ENCODE peak calls at places on chromosomes 3 and 15, in nine cellular contexts. I, A, R, H, P, U, L, V and W are unnamed samples.

GRCh38 chr15:70327328-70328136 is 229.8 kb upstream of the TLE3 start:
- DNase-seq in A (no peak), I (no peak), R (no peak), U (no peak), L (no peak), H (no peak), V (peak), P (no peak), W (no peak)

GRCh38 chr3:13812039-13812438 is 67.8 kb downstream of the WNT7A start:
- DNase-seq in H (no peak), P (no peak), L (no peak), R (no peak), V (no peak), I (no peak), U (no peak), A (no peak), W (no peak)

GRCh38 chr15:81265256-81265943 is 58.5 kb downstream of the STARD5 start:
- DNase-seq in A (no peak), H (peak), P (no peak), V (no peak), L (no peak), R (no peak), I (peak), U (no peak), W (no peak)

GRCh38 chr3:82281205-82281604 is 519.8 kb upstream of the GBE1 start:
- DNase-seq in R (no peak), V (peak), L (peak), H (no peak), U (no peak), P (no peak), I (no peak), A (no peak), W (no peak)

GRCh38 chr3:44048196-44048924 is 193.3 kb upstream of the TOPAZ1 start:
- DNase-seq in H (peak), I (peak), A (no peak), L (peak), R (no peak), V (peak), P (no peak), U (no peak), W (no peak)

GRCh38 chr15:56249080-56249479 is 5.4 kb upstream of the RFX7 start:
- DNase-seq in R (no peak), I (no peak), L (peak), V (peak), A (peak), P (no peak), U (no peak), H (no peak), W (peak)

GRCh38 chr3:2898591-2899353 is 211.4 kb downstream of the IL5RA start:
- DNase-seq in L (no peak), V (no peak), A (no peak), H (no peak), R (no peak), P (no peak), I (no peak), U (no peak), W (no peak)

GRCh38 chr3:14879161-14879888 is 60.6 kb downstream of the FGD5 start:
- DNase-seq in V (peak), U (no peak), L (no peak), P (no peak), R (no peak), H (peak), I (no peak), A (peak), W (no peak)

GRCh38 chr3:68135145-68135544 is 480.7 kb upstream of the SUCLG2 start:
- DNase-seq in P (no peak), H (no peak), I (no peak), R (no peak), V (no peak), L (no peak), A (no peak), U (no peak), W (no peak)

GRCh38 chr3:131730581-131730980 is 227.8 kb upstream of the MRPL3 start:
- DNase-seq in I (no peak), P (no peak), R (no peak), V (no peak), L (peak), U (no peak), H (no peak), A (no peak), W (no peak)

GRCh38 chr15:57820119-57820518 is 113.6 kb downstream of the POLR2M start:
- DNase-seq in R (no peak), H (no peak), A (no peak), L (peak), U (no peak), V (peak), P (no peak), I (no peak), W (no peak)

GRCh38 chr15:92619380-92620101 is 36.0 kb downstream of the FAM174B start:
- DNase-seq in L (no peak), A (no peak), V (peak), R (peak), H (no peak), U (peak), P (peak), I (no peak), W (no peak)

GRCh38 chr15:70605606-70606410 is 157.6 kb downstream of the UACA start:
- DNase-seq in U (peak), A (peak), R (peak), V (peak), I (no peak), H (no peak), L (no peak), P (no peak), W (no peak)

GRCh38 chr3:62370112-62371031 is 3.0 kb downstream of the FEZF2 start:
- DNase-seq in H (no peak), A (peak), I (no peak), V (no peak), P (no peak), U (no peak), L (no peak), R (no peak), W (no peak)

GRCh38 chr3:126985143-126985985 is 2.4 kb downstream of the PLXNA1 start:
- DNase-seq in I (no peak), H (no peak), P (no peak), U (no peak), R (no peak), V (no peak), L (no peak), A (peak), W (no peak)

GRCh38 chr3:137103739-137104138 is 146.0 kb downstream of the IL20RB start:
- DNase-seq in R (no peak), H (no peak), L (no peak), V (no peak), I (no peak), U (no peak), A (no peak), P (no peak), W (no peak)

GRCh38 chr3:81545572-81545971 is 215.9 kb downstream of the GBE1 start:
- DNase-seq in I (no peak), V (no peak), H (no peak), R (no peak), L (peak), P (no peak), U (no peak), A (no peak), W (no peak)

GRCh38 chr3:11291808-11292207 is 19.6 kb downstream of the ATG7 start:
- DNase-seq in V (no peak), L (no peak), P (no peak), I (no peak), H (no peak), U (no peak), R (no peak), A (no peak), W (no peak)

GRCh38 chr15:92666780-92667179 is 11.2 kb upstream of the FAM174B start:
- DNase-seq in V (no peak), A (no peak), R (no peak), P (no peak), H (no peak), U (peak), L (no peak), I (no peak), W (no peak)

GRCh38 chr15:31352283-31352880 is 25.7 kb downstream of the KLF13 start:
- DNase-seq in H (peak), A (peak), R (no peak), I (no peak), L (no peak), V (peak), U (no peak), P (no peak), W (peak)

GRCh38 chr3:21795152-21795837 is 44.3 kb upstream of the ZNF385D start:
- DNase-seq in H (no peak), I (no peak), V (no peak), P (no peak), R (no peak), L (no peak), U (no peak), A (peak), W (peak)

GRCh38 chr3:48564022-48564421 is 441 bp upstream of the UCN2 start:
- DNase-seq in H (peak), I (no peak), P (peak), U (no peak), L (peak), A (no peak), R (no peak), V (peak), W (no peak)

GRCh38 chr3:37816271-37816670 is 45.4 kb upstream of the CTDSPL start:
- DNase-seq in L (no peak), P (no peak), A (no peak), V (no peak), R (no peak), I (no peak), U (no peak), H (peak), W (no peak)

GRCh38 chr15:68797157-68797556 is 23.5 kb downstream of the ANP32A start:
- DNase-seq in P (no peak), H (no peak), U (no peak), A (no peak), L (no peak), V (peak), I (no peak), R (no peak), W (peak)

GRCh38 chr3:51637941-51638471 is 33.0 kb upstream of the TEX264 start:
- DNase-seq in A (peak), U (no peak), V (peak), R (peak), I (no peak), P (no peak), H (no peak), L (peak), W (peak)

GRCh38 chr3:174099724-174100123 is 702.2 kb downstream of the NLGN1 start:
- DNase-seq in P (no peak), R (no peak), I (no peak), H (no peak), L (no peak), V (no peak), A (no peak), U (no peak), W (no peak)

GRCh38 chr3:100030346-100030745 is 84.0 kb downstream of the FILIP1L start:
- DNase-seq in I (peak), A (no peak), L (peak), P (no peak), R (no peak), V (no peak), H (no peak), U (no peak), W (no peak)

GRCh38 chr3:189901481-189901880 is 219.2 kb downstream of the P3H2 start:
- DNase-seq in R (no peak), A (no peak), I (no peak), H (no peak), L (no peak), P (no peak), U (no peak), V (no peak), W (no peak)

GRCh38 chr3:182895513-182896112 is 84.7 kb downstream of the DCUN1D1 start:
- DNase-seq in H (no peak), A (no peak), P (no peak), L (no peak), I (no peak), U (no peak), R (no peak), V (no peak), W (no peak)

GRCh38 chr15:38531509-38531908 is 33.1 kb downstream of the RASGRP1 start:
- DNase-seq in L (peak), V (peak), P (no peak), U (no peak), R (no peak), H (no peak), A (no peak), I (no peak), W (no peak)

GRCh38 chr15:90099868-90100854 is 2.1 kb downstream of the IDH2 start:
- DNase-seq in V (peak), I (no peak), R (no peak), A (no peak), L (no peak), U (peak), H (peak), P (no peak), W (no peak)

DNA sequence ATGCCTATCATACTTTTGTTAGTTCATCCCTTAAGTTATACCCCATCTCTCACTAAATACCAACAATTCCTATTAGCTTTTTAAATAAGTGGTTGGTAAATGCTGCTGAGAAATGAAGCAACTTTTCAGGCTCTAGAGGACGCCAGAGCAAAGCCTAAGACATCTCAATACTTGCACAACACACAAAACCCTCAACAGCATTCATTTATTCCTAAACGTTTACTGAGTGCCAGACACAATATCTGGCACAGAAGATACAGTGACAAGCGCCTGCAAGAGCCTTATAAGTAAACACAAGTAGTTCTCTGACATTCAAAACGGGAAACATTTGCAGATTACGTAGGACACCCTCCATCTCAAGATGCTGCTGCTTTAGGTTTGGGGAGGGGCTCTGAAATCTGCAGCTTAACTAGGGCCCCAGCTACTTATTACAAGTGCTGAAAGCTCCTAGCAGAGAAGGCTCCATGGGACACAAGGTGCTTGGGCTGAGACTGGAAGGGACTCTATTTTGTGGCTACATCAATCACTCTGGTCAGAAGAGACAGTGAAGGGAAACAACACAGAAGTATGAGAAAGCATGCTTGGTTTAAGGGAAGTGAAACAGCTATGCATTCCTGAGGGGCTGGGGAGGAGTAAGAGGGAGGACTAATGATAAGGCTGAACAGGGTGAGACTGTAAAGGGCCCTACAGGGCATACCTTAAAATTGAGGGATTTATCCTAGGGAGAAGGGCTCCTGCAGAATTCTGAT is 311.3 kb downstream of the PLCL2 start:
- DNase-seq in V (peak), I (peak), A (no peak), R (no peak), H (no peak), L (peak), U (no peak), P (no peak), W (peak)
- TF ChIP-seq CTCF in V (peak), I (peak), A (peak), R (peak), H (no peak), L (no peak), U (no peak), P (peak), W (peak)

DNA sequence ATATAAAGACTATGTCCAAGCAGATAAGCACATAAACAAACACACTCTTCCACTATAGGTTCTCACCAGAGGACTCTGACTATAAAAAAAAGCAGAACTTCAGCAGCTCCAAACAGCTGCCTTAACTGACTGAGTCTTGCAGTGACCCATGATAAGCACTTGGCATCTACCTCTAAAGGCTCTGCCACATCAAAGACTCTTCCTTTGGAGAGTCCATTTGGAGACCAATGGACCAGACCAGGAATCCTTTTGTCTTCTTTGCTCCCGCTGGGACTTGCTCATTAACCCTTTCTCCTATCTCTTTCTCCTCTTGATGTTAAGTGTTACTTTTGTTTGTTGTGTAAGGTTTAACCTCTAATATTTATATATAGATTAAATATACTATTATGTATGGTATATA is 424.1 kb downstream of the RSL24D1 start:
- DNase-seq in V (no peak), H (no peak), L (no peak), A (no peak), I (no peak), U (no peak), P (no peak), R (no peak), W (no peak)
- H3K4me3 ChIP-seq in V (no peak), H (no peak), L (no peak), A (no peak), I (no peak), U (no peak), P (no peak), R (no peak), W (no peak)

DNA sequence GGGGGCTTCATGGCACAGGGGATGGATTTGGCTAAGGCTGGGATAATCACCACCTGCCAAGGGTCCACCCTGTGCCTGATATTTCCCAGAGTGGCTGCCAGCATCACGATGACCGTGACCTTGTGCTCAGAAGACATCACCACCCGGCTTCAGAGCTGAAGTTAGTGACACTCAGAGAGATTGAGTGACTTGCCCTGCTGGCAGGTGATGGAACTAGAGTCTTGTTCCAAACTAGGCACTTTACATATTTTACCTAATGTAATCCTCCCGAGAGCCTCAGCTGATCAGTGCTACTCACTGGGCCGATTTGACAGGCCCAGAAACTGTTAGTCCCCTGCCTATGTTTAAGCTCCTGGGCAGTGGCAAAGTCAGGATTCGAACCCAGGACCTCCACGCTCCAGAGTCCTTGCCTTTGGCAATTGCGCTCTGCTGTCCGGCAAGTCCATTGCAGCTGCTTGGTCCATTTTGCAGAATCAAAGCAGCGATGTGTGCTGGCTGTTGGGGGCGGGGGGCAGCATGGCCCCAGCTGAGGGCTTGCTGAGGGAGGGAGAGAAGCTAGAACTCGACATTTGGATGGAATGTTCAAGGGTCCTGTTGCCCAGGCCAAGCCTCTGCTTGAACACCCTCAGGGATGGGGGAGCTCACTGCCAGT is 74.8 kb upstream of the GATA2 start:
- DNase-seq in P (no peak), L (no peak), H (no peak), U (no peak), I (no peak), V (no peak), R (no peak), A (no peak), W (no peak)
- TF ChIP-seq CTCF in P (no peak), L (peak), H (no peak), U (no peak), I (no peak), V (no peak), R (peak), A (no peak), W (no peak)

GRCh38 chr3:150216041-150216811 is 191.9 kb upstream of the TSC22D2 start:
- DNase-seq in R (no peak), H (peak), U (peak), L (peak), I (no peak), V (peak), P (no peak), A (peak), W (peak)
- H3K4me3 ChIP-seq in R (no peak), H (no peak), U (no peak), L (no peak), I (no peak), V (no peak), P (no peak), A (no peak), W (no peak)

GRCh38 chr15:88331291-88331690 is 74.8 kb upstream of the NTRK3 start:
- DNase-seq in U (no peak), H (no peak), V (peak), R (no peak), L (peak), A (peak), I (peak), P (no peak), W (peak)
- TF ChIP-seq CTCF in U (no peak), H (no peak), V (peak), R (peak), L (peak), A (peak), I (peak), P (peak), W (peak)